ENCODE peak calls at places on chromosomes 13 and 19, in seven cellular contexts. One of them, this sample, is unnamed.

GRCh38 chr19:51610576-51610975 is 19.6 kb downstream of the SIGLEC5 start:
- DNase-seq in CD4-positive, CD25-positive, alpha-beta regulatory T cell: no peak
- DNase-seq in sigmoid colon: no peak
- DNase-seq in A673: no peak
- DNase-seq in astrocyte: no peak
- DNase-seq in Karpas-422: no peak
- DNase-seq in psoas muscle: no peak
- DNase-seq in this sample: no peak

GRCh38 chr13:36543671-36544070 is 111.4 kb downstream of the CCNA1 start:
- DNase-seq in CD4-positive, CD25-positive, alpha-beta regulatory T cell: no peak
- DNase-seq in sigmoid colon: no peak
- DNase-seq in A673: peak
- DNase-seq in astrocyte: no peak
- DNase-seq in Karpas-422: no peak
- DNase-seq in psoas muscle: no peak
- DNase-seq in this sample: no peak

GRCh38 chr19:1755467-1756155 is 2.3 kb downstream of the ONECUT3 start:
- DNase-seq in CD4-positive, CD25-positive, alpha-beta regulatory T cell: no peak
- DNase-seq in sigmoid colon: no peak
- DNase-seq in A673: no peak
- DNase-seq in astrocyte: no peak
- DNase-seq in Karpas-422: no peak
- DNase-seq in psoas muscle: no peak
- DNase-seq in this sample: no peak

GRCh38 chr19:51259348-51260245 is 8.7 kb downstream of the SIGLECL1 start:
- DNase-seq in CD4-positive, CD25-positive, alpha-beta regulatory T cell: peak
- DNase-seq in sigmoid colon: no peak
- DNase-seq in A673: peak
- DNase-seq in astrocyte: no peak
- DNase-seq in Karpas-422: peak
- DNase-seq in psoas muscle: no peak
- DNase-seq in this sample: peak

GRCh38 chr13:30429721-30430694 is 7.7 kb downstream of the UBE2L5 start:
- DNase-seq in CD4-positive, CD25-positive, alpha-beta regulatory T cell: peak
- DNase-seq in sigmoid colon: no peak
- DNase-seq in A673: peak
- DNase-seq in astrocyte: peak
- DNase-seq in Karpas-422: no peak
- DNase-seq in psoas muscle: no peak
- DNase-seq in this sample: no peak

GRCh38 chr19:15195381-15195964 is 5.3 kb downstream of the NOTCH3 start:
- DNase-seq in CD4-positive, CD25-positive, alpha-beta regulatory T cell: no peak
- DNase-seq in sigmoid colon: no peak
- DNase-seq in A673: peak
- DNase-seq in astrocyte: peak
- DNase-seq in Karpas-422: no peak
- DNase-seq in psoas muscle: peak
- DNase-seq in this sample: peak

GRCh38 chr13:99313473-99313872 is 6.3 kb upstream of the GPR183 start:
- DNase-seq in CD4-positive, CD25-positive, alpha-beta regulatory T cell: no peak
- DNase-seq in sigmoid colon: no peak
- DNase-seq in A673: no peak
- DNase-seq in astrocyte: no peak
- DNase-seq in Karpas-422: no peak
- DNase-seq in psoas muscle: peak
- DNase-seq in this sample: no peak

GRCh38 chr19:46828484-46828883 is 22.2 kb downstream of the AP2S1 start:
- DNase-seq in CD4-positive, CD25-positive, alpha-beta regulatory T cell: peak
- DNase-seq in sigmoid colon: no peak
- DNase-seq in A673: no peak
- DNase-seq in astrocyte: peak
- DNase-seq in Karpas-422: no peak
- DNase-seq in psoas muscle: no peak
- DNase-seq in this sample: no peak

GRCh38 chr13:90787007-90787406 is 560.5 kb upstream of the MIR17HG start:
- DNase-seq in CD4-positive, CD25-positive, alpha-beta regulatory T cell: no peak
- DNase-seq in sigmoid colon: no peak
- DNase-seq in A673: no peak
- DNase-seq in astrocyte: peak
- DNase-seq in Karpas-422: no peak
- DNase-seq in psoas muscle: no peak
- DNase-seq in this sample: no peak

GRCh38 chr13:76830805-76831204 is 55.4 kb downstream of the KCTD12 start:
- DNase-seq in CD4-positive, CD25-positive, alpha-beta regulatory T cell: no peak
- DNase-seq in sigmoid colon: no peak
- DNase-seq in A673: no peak
- DNase-seq in astrocyte: no peak
- DNase-seq in Karpas-422: no peak
- DNase-seq in psoas muscle: no peak
- DNase-seq in this sample: no peak

GRCh38 chr19:44905437-44906160 is at the start of gene APOE:
- DNase-seq in CD4-positive, CD25-positive, alpha-beta regulatory T cell: no peak
- DNase-seq in sigmoid colon: no peak
- DNase-seq in A673: no peak
- DNase-seq in astrocyte: no peak
- DNase-seq in Karpas-422: no peak
- DNase-seq in psoas muscle: no peak
- DNase-seq in this sample: no peak

GRCh38 chr19:44878119-44878865 is 12.8 kb upstream of the TOMM40 start:
- DNase-seq in CD4-positive, CD25-positive, alpha-beta regulatory T cell: no peak
- DNase-seq in sigmoid colon: no peak
- DNase-seq in A673: no peak
- DNase-seq in astrocyte: no peak
- DNase-seq in Karpas-422: no peak
- DNase-seq in psoas muscle: no peak
- DNase-seq in this sample: no peak

GRCh38 chr19:28710278-28710677 is 502.7 kb downstream of the UQCRFS1 start:
- DNase-seq in CD4-positive, CD25-positive, alpha-beta regulatory T cell: peak
- DNase-seq in sigmoid colon: no peak
- DNase-seq in A673: peak
- DNase-seq in astrocyte: peak
- DNase-seq in Karpas-422: peak
- DNase-seq in psoas muscle: no peak
- DNase-seq in this sample: peak

GRCh38 chr19:11268783-11269267 is 6.5 kb upstream of the DOCK6 start:
- DNase-seq in CD4-positive, CD25-positive, alpha-beta regulatory T cell: no peak
- DNase-seq in sigmoid colon: peak
- DNase-seq in A673: peak
- DNase-seq in astrocyte: peak
- DNase-seq in Karpas-422: no peak
- DNase-seq in psoas muscle: peak
- DNase-seq in this sample: peak
- H3K27ac ChIP-seq in CD4-positive, CD25-positive, alpha-beta regulatory T cell: no peak
- H3K27ac ChIP-seq in sigmoid colon: peak
- H3K27ac ChIP-seq in A673: peak
- H3K27ac ChIP-seq in astrocyte: peak
- H3K27ac ChIP-seq in Karpas-422: no peak
- H3K27ac ChIP-seq in psoas muscle: peak
- H3K27ac ChIP-seq in this sample: peak

DNA sequence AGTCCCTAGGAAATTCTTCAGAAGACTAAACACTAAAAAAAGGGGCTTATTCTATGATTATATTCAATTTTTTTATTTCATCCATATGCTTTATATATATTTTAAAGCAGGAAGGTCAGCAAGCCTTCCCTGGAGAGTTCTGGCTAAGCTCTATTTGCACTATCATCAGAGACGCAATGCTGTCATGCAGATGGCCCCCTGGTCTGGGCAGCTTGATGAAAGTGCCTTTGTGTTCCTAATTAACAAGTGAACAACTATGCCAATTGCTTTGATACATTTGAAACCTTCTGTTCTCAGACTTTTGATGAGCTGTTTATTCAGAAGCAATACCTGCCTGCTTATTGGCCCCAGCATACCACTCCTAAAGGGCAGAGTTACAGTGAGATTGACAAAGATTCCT is 1344.6 kb downstream of the OLFM4 start:
- DNase-seq in CD4-positive, CD25-positive, alpha-beta regulatory T cell: no peak
- DNase-seq in sigmoid colon: no peak
- DNase-seq in A673: no peak
- DNase-seq in astrocyte: no peak
- DNase-seq in Karpas-422: no peak
- DNase-seq in psoas muscle: no peak
- DNase-seq in this sample: no peak
- H3K4me3 ChIP-seq in CD4-positive, CD25-positive, alpha-beta regulatory T cell: no peak
- H3K4me3 ChIP-seq in sigmoid colon: no peak
- H3K4me3 ChIP-seq in A673: no peak
- H3K4me3 ChIP-seq in astrocyte: no peak
- H3K4me3 ChIP-seq in Karpas-422: no peak
- H3K4me3 ChIP-seq in psoas muscle: no peak
- H3K4me3 ChIP-seq in this sample: no peak

GRCh38 chr19:9935409-9936062 is 779 bp downstream of the OLFM2 start:
- DNase-seq in CD4-positive, CD25-positive, alpha-beta regulatory T cell: no peak
- DNase-seq in sigmoid colon: no peak
- DNase-seq in A673: no peak
- DNase-seq in astrocyte: no peak
- DNase-seq in Karpas-422: no peak
- DNase-seq in psoas muscle: no peak
- DNase-seq in this sample: no peak

GRCh38 chr19:9937001-9937411 is 691 bp upstream of the OLFM2 start:
- DNase-seq in CD4-positive, CD25-positive, alpha-beta regulatory T cell: no peak
- DNase-seq in sigmoid colon: no peak
- DNase-seq in A673: peak
- DNase-seq in astrocyte: no peak
- DNase-seq in Karpas-422: peak
- DNase-seq in psoas muscle: no peak
- DNase-seq in this sample: no peak

GRCh38 chr19:9936151-9937000 is at the start of gene OLFM2:
- DNase-seq in CD4-positive, CD25-positive, alpha-beta regulatory T cell: no peak
- DNase-seq in sigmoid colon: no peak
- DNase-seq in A673: peak
- DNase-seq in astrocyte: no peak
- DNase-seq in Karpas-422: no peak
- DNase-seq in psoas muscle: no peak
- DNase-seq in this sample: no peak

GRCh38 chr19:9932835-9933234 is 3.5 kb downstream of the OLFM2 start:
- DNase-seq in CD4-positive, CD25-positive, alpha-beta regulatory T cell: no peak
- DNase-seq in sigmoid colon: no peak
- DNase-seq in A673: no peak
- DNase-seq in astrocyte: no peak
- DNase-seq in Karpas-422: no peak
- DNase-seq in psoas muscle: no peak
- DNase-seq in this sample: no peak

GRCh38 chr19:9934132-9934950 is 2.0 kb downstream of the OLFM2 start:
- DNase-seq in CD4-positive, CD25-positive, alpha-beta regulatory T cell: peak
- DNase-seq in sigmoid colon: peak
- DNase-seq in A673: peak
- DNase-seq in astrocyte: no peak
- DNase-seq in Karpas-422: peak
- DNase-seq in psoas muscle: peak
- DNase-seq in this sample: peak
- H3K27ac ChIP-seq in CD4-positive, CD25-positive, alpha-beta regulatory T cell: no peak
- H3K27ac ChIP-seq in sigmoid colon: no peak
- H3K27ac ChIP-seq in A673: peak
- H3K27ac ChIP-seq in astrocyte: no peak
- H3K27ac ChIP-seq in Karpas-422: no peak
- H3K27ac ChIP-seq in psoas muscle: no peak
- H3K27ac ChIP-seq in this sample: no peak

DNA sequence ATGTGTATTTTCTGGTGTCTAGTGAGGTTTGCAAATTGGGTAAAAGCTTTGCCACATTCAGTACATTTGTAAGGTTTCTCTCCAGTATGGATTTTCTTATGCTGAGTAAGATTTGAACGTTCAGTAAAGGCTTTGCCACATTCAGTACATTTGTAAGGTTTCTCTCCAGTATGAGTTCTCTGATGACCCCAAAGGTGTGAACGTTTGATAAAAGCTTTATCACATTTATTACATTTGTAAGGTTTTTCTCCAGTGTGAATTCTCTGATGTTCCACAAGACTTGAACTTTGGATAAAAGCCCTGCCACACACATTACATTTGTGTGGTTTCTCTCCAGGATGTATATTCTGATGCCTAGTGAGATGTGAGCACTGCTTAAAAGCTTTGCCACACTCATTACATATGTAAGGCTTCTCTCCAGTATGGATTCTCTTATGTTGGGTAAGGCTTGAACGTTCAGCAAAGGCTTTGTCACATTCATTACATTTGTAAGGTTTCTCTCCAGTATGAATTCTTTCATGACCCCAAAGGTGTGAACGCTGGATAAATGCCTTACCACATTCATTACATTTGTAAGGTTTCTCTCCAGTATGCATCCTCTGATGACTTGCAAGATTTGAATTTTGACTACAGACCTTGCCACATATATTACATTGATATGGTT is 17.4 kb downstream of the ZNF677 start:
- DNase-seq in CD4-positive, CD25-positive, alpha-beta regulatory T cell: no peak
- DNase-seq in sigmoid colon: no peak
- DNase-seq in A673: no peak
- DNase-seq in astrocyte: no peak
- DNase-seq in Karpas-422: no peak
- DNase-seq in psoas muscle: no peak
- DNase-seq in this sample: no peak
- H3K4me3 ChIP-seq in CD4-positive, CD25-positive, alpha-beta regulatory T cell: no peak
- H3K4me3 ChIP-seq in sigmoid colon: no peak
- H3K4me3 ChIP-seq in A673: no peak
- H3K4me3 ChIP-seq in astrocyte: no peak
- H3K4me3 ChIP-seq in Karpas-422: no peak
- H3K4me3 ChIP-seq in psoas muscle: no peak
- H3K4me3 ChIP-seq in this sample: no peak

DNA sequence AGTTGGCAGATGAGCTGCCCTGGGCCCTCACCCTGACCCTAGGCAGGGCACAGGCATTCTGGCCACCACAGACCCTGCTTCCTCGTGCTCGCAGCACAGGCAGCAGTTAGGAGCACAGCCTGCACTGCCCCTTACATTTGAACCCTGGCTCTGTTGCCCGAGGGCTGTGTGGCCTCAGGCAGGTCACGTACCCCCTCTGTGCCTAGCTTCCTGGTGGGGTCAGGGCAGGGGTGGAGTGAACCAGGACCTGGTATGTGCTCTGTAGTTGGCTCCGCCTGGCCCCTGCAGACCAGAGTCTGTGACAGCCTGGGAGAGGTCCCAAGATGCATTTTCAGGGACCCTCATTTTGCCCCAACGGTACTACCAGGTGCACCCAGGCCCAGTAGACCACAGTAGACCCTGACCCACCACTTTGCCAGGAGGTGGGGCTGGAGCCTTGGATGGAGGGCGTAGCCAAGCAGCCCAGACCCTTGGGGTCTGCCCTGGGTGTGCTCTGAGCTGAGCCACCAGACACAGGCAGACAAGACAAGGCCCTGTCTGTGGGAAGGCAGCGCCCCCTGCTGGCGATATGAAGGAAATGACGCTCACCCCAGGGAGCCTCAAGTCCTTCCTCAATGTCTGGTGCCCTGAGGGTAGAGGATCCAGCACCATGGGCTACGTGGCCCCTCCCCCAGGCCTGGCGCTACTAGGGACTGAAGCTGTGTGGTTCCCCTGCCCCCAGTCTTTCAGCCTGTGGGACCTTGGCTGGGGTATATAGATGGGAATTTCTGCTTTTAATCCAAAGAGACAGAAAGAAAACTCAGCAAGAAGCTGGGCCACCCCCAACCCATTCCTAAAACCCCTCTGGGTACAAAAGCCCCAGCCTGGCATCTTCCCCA is 9.0 kb downstream of the LYL1 start:
- DNase-seq in CD4-positive, CD25-positive, alpha-beta regulatory T cell: peak
- DNase-seq in sigmoid colon: peak
- DNase-seq in A673: peak
- DNase-seq in astrocyte: peak
- DNase-seq in Karpas-422: peak
- DNase-seq in psoas muscle: peak
- DNase-seq in this sample: peak
- H3K27ac ChIP-seq in CD4-positive, CD25-positive, alpha-beta regulatory T cell: no peak
- H3K27ac ChIP-seq in sigmoid colon: peak
- H3K27ac ChIP-seq in A673: peak
- H3K27ac ChIP-seq in astrocyte: no peak
- H3K27ac ChIP-seq in Karpas-422: no peak
- H3K27ac ChIP-seq in psoas muscle: peak
- H3K27ac ChIP-seq in this sample: no peak